ENCODE peak calls at places on chromosomes 5 and 9, in seven cellular contexts. Z is H9, C is IMR-90, J is mesenchymal stem cell, V is neuronal stem cell, B is H1, S is trophoblast cell. H is an unnamed sample.

GRCh38 chr5:55218966-55219365 is 8.1 kb downstream of the MCIDAS start:
- DNase-seq in V (no peak), S (peak), C (no peak), J (no peak), B (no peak), Z (peak), H (peak)

GRCh38 chr5:102628449-102629175 is 126.5 kb upstream of the PAM start:
- DNase-seq in S (peak), V (no peak), J (peak), B (no peak), Z (no peak), C (peak), H (no peak)

GRCh38 chr9:109401990-109402318 is 81.1 kb upstream of the EPB41L4B start:
- DNase-seq in S (no peak), Z (no peak), J (no peak), B (no peak), C (peak), V (no peak), H (no peak)

GRCh38 chr9:70043689-70044449 is at the start of gene MAMDC2:
- DNase-seq in Z (peak), S (peak), B (peak), J (peak), C (peak), V (peak), H (peak)

GRCh38 chr5:149424371-149425315 is 45.6 kb upstream of the IL17B start:
- DNase-seq in S (no peak), V (no peak), J (no peak), B (no peak), Z (peak), C (no peak), H (peak)

GRCh38 chr5:9212605-9213004 is 333.3 kb downstream of the SEMA5A start:
- DNase-seq in B (no peak), C (peak), Z (no peak), S (no peak), J (no peak), V (no peak), H (no peak)

GRCh38 chr5:134524219-134524825 is 1.1 kb upstream of the JADE2 start:
- DNase-seq in B (peak), V (no peak), S (peak), J (peak), Z (peak), C (peak), H (peak)

GRCh38 chr9:91308144-91308543 is 53.6 kb downstream of the AUH start:
- DNase-seq in S (no peak), Z (no peak), V (no peak), B (no peak), C (no peak), J (no peak), H (no peak)

GRCh38 chr5:61055434-61056006 is 106.7 kb downstream of the SMIM15 start:
- DNase-seq in S (peak), B (no peak), C (peak), Z (no peak), V (peak), J (peak), H (peak)

GRCh38 chr5:137366526-137366925 is 132.6 kb downstream of the SPOCK1 start:
- DNase-seq in Z (no peak), S (no peak), V (no peak), J (no peak), B (no peak), C (no peak), H (no peak)

GRCh38 chr5:132489051-132489770 is 1.4 kb downstream of the IRF1 start:
- DNase-seq in B (no peak), C (no peak), S (no peak), V (no peak), Z (peak), J (peak), H (no peak)

GRCh38 chr5:168366124-168366523 is 74.7 kb downstream of the WWC1 start:
- DNase-seq in V (no peak), Z (no peak), B (no peak), C (peak), J (peak), S (peak), H (peak)

GRCh38 chr9:126514037-126514821 is 99.5 kb upstream of the LMX1B start:
- DNase-seq in B (peak), S (peak), Z (peak), C (peak), J (peak), V (peak), H (peak)

GRCh38 chr9:3750311-3750710 is 224.5 kb upstream of the RFX3 start:
- DNase-seq in C (no peak), S (no peak), Z (no peak), V (no peak), J (no peak), B (no peak), H (no peak)

GRCh38 chr5:142017832-142018427 is 5.1 kb upstream of the GNPDA1 start:
- DNase-seq in C (peak), V (no peak), B (no peak), S (no peak), J (peak), Z (no peak), H (no peak)

DNA sequence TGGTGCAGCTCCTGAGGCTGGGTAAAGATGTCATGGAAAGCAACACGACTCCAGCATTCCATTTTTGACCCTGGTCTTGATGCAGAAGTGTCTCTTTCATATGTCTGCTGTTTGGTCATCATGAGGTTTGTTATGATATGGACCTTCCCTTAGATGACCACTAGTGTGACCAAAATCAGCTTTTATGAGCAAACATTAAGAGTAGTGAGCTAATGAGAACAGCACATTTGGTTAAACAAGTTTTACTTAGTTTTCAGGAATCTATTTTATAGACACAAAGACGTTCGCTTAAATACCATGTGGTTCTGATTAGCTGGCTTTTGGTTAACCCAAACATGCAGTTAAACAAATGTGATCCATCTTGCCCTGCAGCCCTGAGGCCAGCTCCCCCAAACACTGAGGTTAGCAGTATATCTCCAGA is 56.7 kb upstream of the ACTBL2 start:
- DNase-seq in C (peak), Z (no peak), S (no peak), J (peak), B (no peak), V (no peak), H (no peak)
- H4K8ac ChIP-seq in C (no peak), Z (no peak), S (no peak), J (no peak), B (no peak), V (no peak), H (no peak)

GRCh38 chr5:153520137-153520536 is 29.7 kb downstream of the GRIA1 start:
- DNase-seq in B (no peak), S (no peak), C (no peak), Z (no peak), V (no peak), J (no peak), H (no peak)

GRCh38 chr5:153520952-153521351 is 30.5 kb downstream of the GRIA1 start:
- DNase-seq in B (no peak), C (peak), J (peak), Z (no peak), S (no peak), V (no peak), H (peak)

GRCh38 chr5:153525536-153525935 is 35.1 kb downstream of the GRIA1 start:
- DNase-seq in C (no peak), Z (no peak), V (no peak), J (no peak), B (no peak), S (no peak), H (no peak)

GRCh38 chr5:153523196-153523595 is 32.7 kb downstream of the GRIA1 start:
- DNase-seq in J (peak), C (peak), V (no peak), S (no peak), B (no peak), Z (no peak), H (no peak)

DNA sequence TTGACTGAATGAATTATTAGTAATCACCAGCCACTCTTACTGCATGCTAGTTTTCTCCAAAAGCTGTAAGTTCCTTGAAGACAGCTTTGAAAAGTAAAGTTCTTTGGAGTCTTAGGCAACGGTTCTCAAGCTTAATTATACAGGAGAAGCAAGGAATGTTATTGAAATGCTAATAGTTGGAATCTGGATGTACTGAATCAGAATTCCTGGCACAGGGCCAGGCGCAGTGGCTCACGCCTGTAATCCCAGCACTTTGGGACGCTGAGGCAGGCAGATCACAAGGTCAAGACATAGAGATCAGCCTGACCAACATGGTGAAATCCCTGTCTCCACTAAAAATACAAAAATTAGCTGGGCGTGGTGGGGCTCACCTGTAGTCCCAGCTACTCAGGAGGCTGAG is 33.4 kb downstream of the GRIA1 start:
- DNase-seq in J (peak), V (no peak), B (no peak), C (peak), Z (no peak), S (no peak), H (no peak)
- H3K9ac ChIP-seq in J (peak), V (no peak), B (no peak), C (no peak), Z (no peak), S (no peak), H (no peak)

DNA sequence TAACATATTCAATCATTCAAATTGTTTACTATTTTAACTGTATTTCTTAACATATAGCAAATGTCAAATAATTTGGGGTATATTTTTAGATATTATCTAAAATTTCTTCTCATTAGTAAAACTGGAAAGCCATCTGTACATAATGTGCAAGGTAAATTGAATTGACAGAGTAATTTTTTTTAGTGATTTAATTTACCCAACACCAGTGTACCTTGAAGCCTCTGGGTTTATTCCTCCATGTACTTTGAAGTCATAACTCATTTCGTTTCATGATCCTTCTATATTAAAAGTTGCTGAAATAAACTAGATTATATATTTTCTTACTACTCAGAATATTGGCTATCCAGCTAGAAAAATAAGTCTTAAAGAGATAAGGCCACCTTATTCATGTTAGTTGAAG is 674.9 kb downstream of the PRR16 start:
- DNase-seq in Z (no peak), S (no peak), J (no peak), V (no peak), C (no peak), B (no peak), H (no peak)
- H2BK120ac ChIP-seq in Z (no peak), S (no peak), J (no peak), V (no peak), C (no peak), B (no peak), H (no peak)

GRCh38 chr9:71112866-71113265 is 8.6 kb downstream of the TRPM3 start:
- DNase-seq in S (no peak), Z (no peak), J (no peak), V (no peak), C (no peak), B (no peak), H (peak)
- H4K8ac ChIP-seq in S (no peak), Z (no peak), J (no peak), V (no peak), C (no peak), B (no peak), H (no peak)

DNA sequence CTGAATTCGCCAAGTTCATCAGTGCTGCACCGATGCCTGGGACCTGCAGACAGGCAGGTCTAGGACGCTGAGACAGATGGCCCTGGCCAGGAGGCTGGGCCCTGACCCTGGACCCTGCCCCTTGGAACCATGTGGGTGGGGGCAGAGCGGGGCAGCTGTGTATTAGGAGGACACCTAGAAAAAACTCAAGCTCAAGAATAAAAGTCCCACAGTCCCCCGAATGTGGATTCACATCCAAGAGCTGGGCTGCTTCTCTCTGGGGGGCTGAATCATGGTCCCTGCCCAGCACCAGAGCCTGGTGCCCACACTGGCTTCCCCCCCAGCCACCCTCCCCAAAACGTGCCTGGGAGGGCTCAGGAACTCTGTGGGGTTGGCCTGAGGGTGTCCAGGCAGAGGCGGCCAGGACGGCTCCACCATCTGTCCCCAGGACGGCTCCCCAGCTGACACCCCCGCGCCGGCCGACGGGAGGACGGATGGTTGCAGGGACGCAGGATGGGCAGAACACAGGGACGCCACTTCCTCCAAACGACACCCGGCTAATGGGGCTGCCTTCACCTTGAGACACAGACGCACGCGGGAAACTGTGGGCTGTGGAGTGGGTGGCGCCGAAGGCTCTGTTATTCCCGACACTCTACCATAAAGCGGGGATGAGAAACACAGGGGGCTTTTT is 34.9 kb downstream of the EXD3 start:
- DNase-seq in Z (peak), C (no peak), S (no peak), B (no peak), J (no peak), V (no peak), H (no peak)
- H3K9ac ChIP-seq in Z (no peak), C (no peak), S (no peak), B (no peak), J (no peak), V (peak), H (no peak)

GRCh38 chr9:8447618-8448017 is 648.0 kb upstream of the DMAC1 start:
- DNase-seq in V (no peak), J (no peak), S (no peak), B (no peak), C (no peak), Z (no peak), H (no peak)

GRCh38 chr9:8451146-8451545 is 651.6 kb upstream of the DMAC1 start:
- DNase-seq in Z (no peak), B (no peak), V (no peak), C (no peak), J (no peak), S (no peak), H (no peak)

GRCh38 chr9:8448226-8448625 is 648.6 kb upstream of the DMAC1 start:
- DNase-seq in V (no peak), Z (no peak), J (no peak), S (no peak), B (no peak), C (no peak), H (no peak)
- H2BK120ac ChIP-seq in V (no peak), Z (no peak), J (no peak), S (no peak), B (no peak), C (no peak), H (no peak)

DNA sequence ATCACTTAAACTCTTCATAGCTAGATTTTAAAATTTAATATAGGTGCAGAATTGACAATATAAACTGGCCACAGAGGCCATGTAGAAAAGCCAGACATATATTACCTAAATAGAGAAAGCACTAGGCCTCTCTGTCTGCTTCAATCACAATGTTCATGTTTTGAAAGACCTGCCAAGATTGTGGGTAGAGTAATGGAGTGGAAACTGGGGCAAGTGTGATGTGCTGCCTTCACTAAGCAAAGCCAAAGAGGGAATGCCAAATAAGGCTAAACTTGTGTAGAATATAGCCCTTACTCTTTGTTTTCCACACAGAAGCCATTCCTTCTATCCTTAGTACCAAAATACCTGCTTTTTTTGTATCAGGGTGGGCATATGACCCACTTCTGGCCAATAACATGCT is 15.1 kb upstream of the ISOC1 start:
- DNase-seq in V (no peak), J (no peak), C (no peak), Z (no peak), B (no peak), S (no peak), H (no peak)
- H4K8ac ChIP-seq in V (no peak), J (no peak), C (no peak), Z (no peak), B (no peak), S (no peak), H (no peak)

DNA sequence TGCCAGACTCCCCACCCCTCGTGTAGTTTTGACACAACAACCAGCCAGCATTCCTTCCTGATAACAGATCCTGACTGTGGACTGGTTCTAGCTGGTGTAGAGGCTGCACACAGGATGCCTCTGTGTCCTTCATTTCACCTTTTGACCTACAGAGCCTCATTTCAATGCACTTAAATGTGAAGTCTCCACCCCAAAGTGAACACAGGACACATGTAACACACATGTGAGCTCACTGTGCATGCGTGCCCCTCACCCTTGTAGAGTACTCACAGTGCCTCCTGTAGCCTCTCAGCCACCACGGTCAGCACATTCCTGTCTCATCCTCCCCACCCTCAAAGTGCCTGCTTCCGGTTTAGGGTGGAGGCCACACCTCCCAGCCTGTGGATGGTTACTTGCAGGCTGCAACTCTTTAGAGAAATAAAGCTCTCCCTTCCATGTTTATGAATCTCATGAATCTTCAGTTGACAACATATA is 11.6 kb upstream of the NKD2 start:
- DNase-seq in C (no peak), J (peak), V (no peak), S (no peak), B (no peak), Z (peak), H (peak)
- H3K9ac ChIP-seq in C (no peak), J (no peak), V (no peak), S (no peak), B (no peak), Z (no peak), H (no peak)

DNA sequence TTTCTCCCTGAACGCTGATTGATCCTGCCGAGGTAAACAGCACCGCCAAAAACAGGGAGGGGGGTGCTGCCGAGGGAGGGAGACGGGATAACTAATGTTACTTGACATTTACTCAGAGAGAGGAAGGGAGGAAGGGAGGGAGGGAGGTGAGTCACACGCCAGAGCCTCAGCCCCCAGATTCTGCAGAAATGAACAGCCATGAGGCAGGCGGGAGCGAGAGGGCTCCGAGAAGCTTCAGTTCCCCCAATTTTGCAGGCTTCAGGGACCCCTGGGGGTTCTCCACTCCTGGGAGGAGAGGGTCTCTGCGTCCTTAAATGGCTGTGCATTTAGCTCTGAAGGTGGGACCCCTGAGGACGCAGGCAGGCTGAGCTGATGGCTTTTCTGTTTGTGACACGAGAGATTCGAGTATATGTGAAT is 59.1 kb upstream of the IER5L start:
- DNase-seq in S (no peak), B (no peak), Z (no peak), J (peak), C (peak), V (no peak), H (peak)
- H2BK120ac ChIP-seq in S (no peak), B (no peak), Z (no peak), J (peak), C (peak), V (no peak), H (no peak)